ENCODE peak calls at places on chromosomes 4 and X, in eight cellular contexts. B, X, R, S, Y, A, I and E are unnamed samples.

GRCh38 chrX:108165349-108166111 is 74.0 kb downstream of the ATG4A start:
- DNase-seq in I (peak), Y (no peak), R (no peak), A (peak), S (peak), B (peak), X (no peak), E (peak)

GRCh38 chr4:1502976-1503375 is 96.7 kb upstream of the NKX1-1 start:
- DNase-seq in B (no peak), A (no peak), S (no peak), Y (peak), X (no peak), R (peak), I (no peak), E (no peak)

GRCh38 chr4:184732126-184732525 is 1.8 kb downstream of the CENPU start:
- DNase-seq in S (no peak), X (no peak), Y (no peak), A (no peak), B (no peak), I (peak), R (no peak), E (no peak)

GRCh38 chrX:115690554-115691216 is 129.7 kb downstream of the PLS3 start:
- DNase-seq in R (peak), B (peak), I (peak), S (peak), X (peak), Y (peak), A (peak), E (peak)

GRCh38 chrX:136192839-136193414 is 45.6 kb downstream of the FHL1 start:
- DNase-seq in B (peak), X (no peak), Y (no peak), A (no peak), S (peak), R (no peak), I (no peak), E (peak)

GRCh38 chr4:3013839-3014350 is 50.5 kb downstream of the GRK4 start:
- DNase-seq in Y (no peak), S (no peak), B (no peak), A (no peak), I (no peak), R (peak), X (no peak), E (no peak)

GRCh38 chr4:111986125-111986524 is 159.1 kb upstream of the FAM241A start:
- DNase-seq in S (no peak), I (no peak), X (no peak), B (no peak), A (no peak), Y (no peak), R (no peak), E (no peak)

GRCh38 chr4:38667005-38667771 is 3.2 kb downstream of the KLF3 start:
- DNase-seq in I (peak), R (peak), A (peak), S (peak), X (no peak), Y (no peak), B (peak), E (peak)

GRCh38 chr4:78426972-78427371 is 124.6 kb upstream of the ANXA3 start:
- DNase-seq in A (no peak), X (no peak), R (no peak), B (no peak), Y (no peak), I (peak), S (no peak), E (no peak)

GRCh38 chr4:13907255-13907751 is 279.8 kb upstream of the BOD1L1 start:
- DNase-seq in I (peak), B (peak), R (peak), A (no peak), Y (no peak), S (no peak), X (no peak), E (peak)

GRCh38 chr4:48012819-48013218 is 3.7 kb downstream of the CNGA1 start:
- DNase-seq in A (no peak), S (peak), X (no peak), Y (no peak), R (no peak), B (no peak), I (no peak), E (no peak)

GRCh38 chrX:15903186-15903681 is 48.6 kb upstream of the AP1S2 start:
- DNase-seq in S (peak), A (no peak), R (no peak), X (no peak), Y (no peak), B (no peak), I (no peak), E (no peak)

GRCh38 chrX:103656623-103657022 is 27.8 kb downstream of the TCEAL1 start:
- DNase-seq in Y (no peak), R (no peak), B (peak), A (no peak), S (no peak), I (peak), X (no peak), E (peak)

GRCh38 chr4:125322363-125322730 is 7.6 kb downstream of the FAT4 start:
- DNase-seq in A (no peak), S (no peak), B (peak), X (no peak), Y (no peak), R (no peak), I (no peak), E (peak)

GRCh38 chr4:7167706-7168105 is 24.6 kb upstream of the SORCS2 start:
- DNase-seq in A (no peak), R (peak), B (no peak), S (no peak), X (no peak), Y (no peak), I (no peak), E (no peak)

GRCh38 chr4:73735231-73735630 is 5.1 kb upstream of the CXCL8 start:
- DNase-seq in I (no peak), X (no peak), R (no peak), B (peak), Y (no peak), S (peak), A (no peak), E (peak)

GRCh38 chrX:19846995-19847790 is 40.2 kb downstream of the SH3KBP1 start:
- DNase-seq in B (peak), Y (no peak), X (no peak), S (peak), A (no peak), R (peak), I (peak), E (peak)

GRCh38 chrX:20585782-20586181 is 319.1 kb upstream of the RPS6KA3 start:
- DNase-seq in S (no peak), X (no peak), R (peak), A (no peak), Y (no peak), I (no peak), B (peak), E (peak)

GRCh38 chrX:138756234-138756633 is 44.7 kb upstream of the FGF13 start:
- DNase-seq in A (peak), Y (no peak), R (peak), S (no peak), B (peak), X (no peak), I (peak), E (peak)

GRCh38 chrX:99914676-99915075 is 495.4 kb downstream of the PCDH19 start:
- DNase-seq in B (no peak), S (no peak), Y (no peak), A (no peak), I (no peak), R (no peak), X (no peak), E (no peak)

GRCh38 chr4:181548873-181549541 is 694.2 kb upstream of the TENM3 start:
- DNase-seq in S (no peak), B (peak), A (no peak), I (peak), R (no peak), X (no peak), Y (no peak), E (peak)